ENCODE peak calls at places on chromosomes 5 and 9, in five cellular contexts. T, A, W, M and Z are unnamed samples. For H3K4me1, the result is how much of the 10 kb centered on the place peaks cover.

GRCh38 chr9:7058539-7058938 is 300.8 kb downstream of the KDM4C start:
- DNase-seq in A (no peak), W (no peak), M (no peak), T (no peak), Z (no peak)

GRCh38 chr9:134189475-134190231 is 25.3 kb upstream of the RNU6ATAC start:
- DNase-seq in A (no peak), T (no peak), W (peak), M (peak), Z (no peak)

GRCh38 chr5:82749453-82749852 is 327.7 kb downstream of the TMEM167A start:
- DNase-seq in A (no peak), M (no peak), W (no peak), T (no peak), Z (no peak)

GRCh38 chr9:133204993-133205336 is 4.1 kb downstream of the OBP2B start:
- DNase-seq in A (no peak), W (no peak), T (no peak), M (no peak), Z (no peak)

GRCh38 chr9:114281421-114282103 is 41.3 kb upstream of the ORM1 start:
- DNase-seq in T (no peak), M (peak), W (peak), A (no peak), Z (peak)

GRCh38 chr5:43156388-43156787 is 35.6 kb upstream of the NIM1K start:
- DNase-seq in M (no peak), T (no peak), W (no peak), A (no peak), Z (no peak)

GRCh38 chr5:53987091-53987490 is 323.3 kb downstream of the ARL15 start:
- DNase-seq in A (no peak), W (no peak), M (no peak), T (no peak), Z (no peak)

GRCh38 chr5:56464935-56465756 is 232.0 kb upstream of the ANKRD55 start:
- DNase-seq in W (no peak), M (no peak), A (no peak), T (no peak), Z (no peak)

GRCh38 chr9:89850633-89851325 is 246.0 kb downstream of the GADD45G start:
- DNase-seq in M (peak), W (no peak), T (no peak), A (no peak), Z (peak)

GRCh38 chr9:2559212-2560152 is 62.1 kb upstream of the VLDLR start:
- DNase-seq in A (no peak), T (peak), M (peak), W (peak), Z (peak)

GRCh38 chr9:35537898-35538297 is 48.0 kb downstream of the RUSC2 start:
- DNase-seq in M (no peak), T (no peak), W (peak), A (no peak), Z (no peak)

GRCh38 chr5:31663519-31663918 is 24.6 kb downstream of the PDZD2 start:
- DNase-seq in A (no peak), M (no peak), T (no peak), W (no peak), Z (no peak)

GRCh38 chr5:32172908-32173393 is 1.2 kb downstream of the GOLPH3 start:
- DNase-seq in A (no peak), M (no peak), T (no peak), W (no peak), Z (no peak)

GRCh38 chr5:56489272-56489671 is 256.1 kb upstream of the ANKRD55 start:
- DNase-seq in A (no peak), M (no peak), W (no peak), T (no peak), Z (no peak)

GRCh38 chr5:81171769-81172168 is 61.4 kb upstream of the CKMT2 start:
- DNase-seq in W (no peak), A (no peak), T (peak), M (no peak), Z (no peak)

GRCh38 chr9:4334439-4334838 is 34.6 kb upstream of the GLIS3 start:
- DNase-seq in W (peak), A (no peak), M (no peak), T (peak), Z (peak)

GRCh38 chr5:10329808-10330481 is 22.2 kb upstream of the CMBL start:
- DNase-seq in M (peak), T (no peak), A (no peak), W (peak), Z (no peak)

GRCh38 chr5:124949862-124950261 is 203.4 kb upstream of the ZNF608 start:
- DNase-seq in W (no peak), A (no peak), M (no peak), T (no peak), Z (no peak)

GRCh38 chr5:175809531-175810121 is 61.8 kb upstream of the CPLX2 start:
- DNase-seq in M (no peak), A (no peak), T (peak), W (no peak), Z (no peak)

GRCh38 chr9:84471816-84472215 is 131.3 kb upstream of the SLC28A3 start:
- DNase-seq in W (peak), A (no peak), T (no peak), M (no peak), Z (no peak)

GRCh38 chr9:6467006-6467625 is 54.1 kb downstream of the UHRF2 start:
- DNase-seq in T (no peak), M (no peak), A (no peak), W (no peak), Z (no peak)

GRCh38 chr9:126226991-126227937 is 99.4 kb upstream of the MVB12B start:
- DNase-seq in M (no peak), W (no peak), T (no peak), A (no peak), Z (no peak)

GRCh38 chr5:125032286-125032685 is 285.8 kb upstream of the ZNF608 start:
- DNase-seq in W (no peak), T (no peak), M (no peak), A (no peak), Z (no peak)

GRCh38 chr5:91373600-91373999 is 9.5 kb downstream of the ARRDC3 start:
- DNase-seq in W (no peak), T (no peak), M (no peak), A (no peak), Z (no peak)

GRCh38 chr9:94870793-94871558 is 144.5 kb downstream of the AOPEP start:
- DNase-seq in M (no peak), W (no peak), T (peak), A (no peak), Z (no peak)

GRCh38 chr5:119951330-119951934 is 322.1 kb downstream of the FAM170A start:
- DNase-seq in T (no peak), A (no peak), M (no peak), W (no peak), Z (no peak)

GRCh38 chr9:129166962-129167557 is 11.0 kb downstream of the IER5L start:
- DNase-seq in A (no peak), W (peak), T (peak), M (peak), Z (peak)

GRCh38 chr5:36367524-36367923 is 65.8 kb upstream of the RANBP3L start:
- DNase-seq in A (no peak), W (no peak), M (no peak), T (no peak), Z (no peak)

GRCh38 chr9:78115073-78115472 is 83.5 kb upstream of the GNAQ start:
- DNase-seq in W (no peak), M (no peak), A (no peak), T (no peak), Z (no peak)

GRCh38 chr5:45288746-45289145 is 407.4 kb downstream of the HCN1 start:
- DNase-seq in A (no peak), M (no peak), W (no peak), T (no peak), Z (no peak)

GRCh38 chr5:102663771-102664530 is 91.2 kb upstream of the PAM start:
- DNase-seq in T (no peak), W (no peak), A (no peak), M (no peak), Z (no peak)

GRCh38 chr9:135394699-135395645 is 84.6 kb upstream of the PPP1R26 start:
- DNase-seq in T (no peak), W (no peak), A (no peak), M (no peak), Z (no peak)

GRCh38 chr5:3201941-3202340 is 393.7 kb upstream of the IRX1 start:
- DNase-seq in W (no peak), A (no peak), T (no peak), M (no peak), Z (no peak)

GRCh38 chr5:170071748-170072147 is 33.9 kb upstream of the FOXI1 start:
- DNase-seq in A (no peak), W (no peak), T (no peak), M (no peak), Z (no peak)

GRCh38 chr9:116411506-116411905 is 257.9 kb downstream of the PAPPA start:
- DNase-seq in W (no peak), A (no peak), M (no peak), T (no peak), Z (no peak)
- H3K4me1 ChIP-seq in W (under half), A (under half), M (under half), T (under half), Z (under half)

DNA sequence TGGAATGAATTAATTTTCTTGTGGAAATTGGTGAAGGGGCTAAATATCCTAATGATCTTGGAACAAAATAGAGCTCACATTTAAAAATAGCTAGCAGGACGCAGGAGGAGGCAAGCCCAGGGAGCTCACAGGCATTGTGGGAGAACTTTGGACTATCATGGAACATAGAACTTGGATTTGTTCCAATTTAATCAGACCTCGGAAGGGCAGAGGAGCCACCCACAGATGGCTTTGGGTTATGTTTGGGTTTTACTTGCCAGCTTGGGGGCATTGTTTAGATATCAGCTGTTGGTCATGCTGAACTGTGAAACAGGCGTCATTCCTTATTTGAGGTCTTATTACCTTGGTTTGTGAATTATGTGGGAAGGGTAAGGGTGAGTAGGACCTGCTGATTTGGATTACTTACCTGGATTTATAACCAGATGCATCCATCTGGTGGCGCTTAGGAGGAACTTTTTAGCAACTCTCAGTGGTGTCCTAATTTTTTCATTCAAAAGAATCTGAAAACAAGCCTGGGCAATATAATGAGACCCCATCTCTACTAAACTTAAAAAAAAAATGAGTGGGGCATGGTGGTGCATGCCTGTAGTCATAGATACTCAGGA is 14.1 kb upstream of the PTGR1 start:
- DNase-seq in M (no peak), T (no peak), A (no peak), W (no peak), Z (no peak)
- TF ChIP-seq CTCF in M (no peak), T (no peak), A (no peak), W (no peak), Z (no peak)

GRCh38 chr9:105332471-105332870 is 88.0 kb downstream of the SLC44A1 start:
- DNase-seq in A (no peak), M (no peak), T (no peak), W (no peak), Z (no peak)

GRCh38 chr9:105333811-105334210 is 89.4 kb downstream of the SLC44A1 start:
- DNase-seq in W (no peak), M (no peak), A (no peak), T (no peak), Z (no peak)

GRCh38 chr9:105331160-105331559 is 86.7 kb downstream of the SLC44A1 start:
- DNase-seq in T (no peak), M (no peak), W (no peak), A (no peak), Z (no peak)

GRCh38 chr9:105331755-105332154 is 87.3 kb downstream of the SLC44A1 start:
- DNase-seq in A (no peak), M (no peak), T (no peak), W (no peak), Z (no peak)

DNA sequence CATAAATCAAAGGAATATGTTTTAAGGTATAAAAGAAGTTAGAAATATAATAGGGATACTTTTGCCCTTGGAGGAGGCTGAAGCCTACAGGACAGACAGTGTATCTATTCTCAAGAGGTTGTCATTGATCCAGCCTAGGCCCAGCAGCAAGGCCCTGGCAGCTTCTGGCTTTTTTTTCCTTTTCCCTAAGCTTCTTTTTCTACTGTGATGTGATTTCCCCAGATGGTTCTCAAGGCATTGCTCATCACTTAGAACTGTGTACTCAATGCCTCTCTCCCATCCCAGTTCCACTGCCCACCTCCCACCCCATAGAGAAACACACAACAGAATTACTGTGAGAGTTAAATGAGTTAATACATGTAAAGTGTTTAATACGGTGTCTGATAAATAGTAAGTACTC is 88.6 kb downstream of the SLC44A1 start:
- DNase-seq in T (no peak), W (no peak), A (no peak), M (no peak), Z (no peak)
- H3K27ac ChIP-seq in T (no peak), W (no peak), A (no peak), M (no peak), Z (no peak)

GRCh38 chr5:126355940-126356339 is 67.3 kb upstream of the GRAMD2B start:
- DNase-seq in M (no peak), T (no peak), W (no peak), A (no peak), Z (no peak)
- H3K4me1 ChIP-seq in M (under half), T (under half), W (under half), A (under half), Z (under half)

GRCh38 chr9:131420913-131421312 is 27.0 kb downstream of the PRRC2B start:
- DNase-seq in A (no peak), T (no peak), M (no peak), W (no peak), Z (no peak)
- TF ChIP-seq CTCF in A (no peak), T (no peak), M (peak), W (no peak), Z (peak)

GRCh38 chr9:121483473-121484031 is 16.1 kb downstream of the GGTA1 start:
- DNase-seq in W (no peak), T (no peak), M (no peak), A (no peak), Z (no peak)

GRCh38 chr9:121485618-121486531 is 13.8 kb downstream of the GGTA1 start:
- DNase-seq in A (no peak), W (no peak), T (no peak), M (no peak), Z (no peak)

GRCh38 chr9:121489344-121489743 is 10.3 kb downstream of the GGTA1 start:
- DNase-seq in T (no peak), M (no peak), A (no peak), W (no peak), Z (no peak)

GRCh38 chr9:121483049-121483448 is 16.6 kb downstream of the GGTA1 start:
- DNase-seq in A (no peak), T (peak), M (no peak), W (no peak), Z (no peak)

GRCh38 chr9:121484659-121485446 is 14.8 kb downstream of the GGTA1 start:
- DNase-seq in A (no peak), T (no peak), M (no peak), W (no peak), Z (no peak)
- H3K27ac ChIP-seq in A (no peak), T (no peak), M (no peak), W (no peak), Z (peak)